ENCODE peak calls at places on chromosomes 4 and X, in five cellular contexts. K, R, H, G and X are unnamed samples.

GRCh38 chr4:183797041-183797444 is 108.1 kb upstream of the STOX2 start:
- DNase-seq in K (no peak), R (no peak), H (no peak), G (no peak), X (peak)

GRCh38 chr4:148330161-148330560 is 112.1 kb downstream of the NR3C2 start:
- DNase-seq in K (no peak), R (no peak), H (no peak), G (no peak), X (no peak)

GRCh38 chrX:53481093-53481492 is 46.9 kb upstream of the HSD17B10 start:
- DNase-seq in K (no peak), R (no peak), H (no peak), G (no peak), X (peak)

GRCh38 chr4:8315343-8316250 is 46.0 kb downstream of the HTRA3 start:
- DNase-seq in K (no peak), R (no peak), H (peak), G (peak), X (peak)

GRCh38 chr4:165458451-165458850 is 79.6 kb downstream of the CPE start:
- DNase-seq in K (peak), R (no peak), H (no peak), G (no peak), X (no peak)

GRCh38 chrX:53073115-53073581 is 9.0 kb upstream of the TSPYL2 start:
- DNase-seq in K (no peak), R (no peak), H (no peak), G (no peak), X (peak)

GRCh38 chr4:52244773-52245360 is 193.8 kb downstream of the SPATA18 start:
- DNase-seq in K (no peak), R (no peak), H (no peak), G (no peak), X (no peak)

GRCh38 chr4:53614616-53615015 is 23.3 kb upstream of the LNX1 start:
- DNase-seq in K (no peak), R (no peak), H (no peak), G (no peak), X (peak)

GRCh38 chrX:118904664-118905063 is 69.8 kb upstream of the LONRF3 start:
- DNase-seq in K (no peak), R (no peak), H (no peak), G (no peak), X (no peak)

GRCh38 chr4:112213850-112214249 is 17.7 kb upstream of the AP1AR start:
- DNase-seq in K (no peak), R (no peak), H (no peak), G (peak), X (no peak)

GRCh38 chrX:40418413-40419195 is 162.2 kb upstream of the ATP6AP2 start:
- DNase-seq in K (no peak), R (no peak), H (no peak), G (no peak), X (no peak)
- TF ChIP-seq POLR2AphosphoS5 in K (no peak), R (no peak), H (no peak), G (no peak), X (no peak)

GRCh38 chrX:12958059-12958458 is 16.9 kb upstream of the TMSB4X start:
- DNase-seq in K (no peak), R (no peak), H (no peak), G (no peak), X (no peak)
- TF ChIP-seq POLR2AphosphoS5 in K (no peak), R (no peak), H (no peak), G (no peak), X (no peak)

GRCh38 chr4:3112241-3112978 is 37.9 kb downstream of the HTT start:
- DNase-seq in K (no peak), R (no peak), H (no peak), G (peak), X (no peak)
- TF ChIP-seq POLR2AphosphoS5 in K (no peak), R (no peak), H (no peak), G (no peak), X (no peak)

GRCh38 chr4:38563703-38564490 is 100.1 kb upstream of the KLF3 start:
- DNase-seq in K (no peak), R (no peak), H (no peak), G (no peak), X (no peak)

GRCh38 chr4:38560340-38560739 is 103.7 kb upstream of the KLF3 start:
- DNase-seq in K (no peak), R (no peak), H (no peak), G (no peak), X (no peak)

GRCh38 chr4:38565271-38566199 is 98.5 kb upstream of the KLF3 start:
- DNase-seq in K (no peak), R (no peak), H (peak), G (no peak), X (no peak)

GRCh38 chr4:38560763-38561558 is 103.0 kb upstream of the KLF3 start:
- DNase-seq in K (no peak), R (peak), H (no peak), G (no peak), X (no peak)

DNA sequence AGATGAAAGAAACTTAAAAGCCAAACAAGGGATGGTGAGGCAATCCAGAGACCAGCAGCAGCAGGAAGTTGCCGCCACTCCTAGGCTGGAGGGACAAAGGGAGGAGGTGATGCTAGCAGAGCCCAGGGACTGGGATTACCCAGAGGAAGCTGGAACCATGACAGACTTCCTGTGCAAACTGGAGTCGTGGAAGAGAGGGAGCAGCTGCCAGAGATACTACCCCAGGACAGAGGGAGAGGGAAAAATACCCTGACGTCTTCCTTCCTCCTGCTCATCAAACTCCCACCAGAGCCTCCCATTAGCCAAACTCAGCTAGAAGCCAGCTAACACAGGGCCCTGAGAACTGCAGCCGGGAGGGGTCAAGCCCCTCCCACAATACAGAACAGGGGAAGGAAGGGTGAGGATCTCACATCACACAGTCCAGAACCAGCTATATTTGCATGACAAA is 101.2 kb upstream of the KLF3 start:
- DNase-seq in K (no peak), R (peak), H (peak), G (peak), X (no peak)
- TF ChIP-seq POLR2AphosphoS5 in K (no peak), R (no peak), H (no peak), G (no peak), X (no peak)